ENCODE peak calls at places on chromosomes 5 and 9, in four cellular contexts. Z is ovary, F is left ventricle myocardium inferior, H is astrocyte of the spinal cord. S is an unnamed sample.

GRCh38 chr9:120571443-120572257 is 8.3 kb downstream of the CDK5RAP2 start:
- DNase-seq in Z (peak), F (peak), H (peak), S (no peak)

GRCh38 chr9:127854169-127854833 is at the start of gene ENG:
- DNase-seq in H (peak), Z (peak), F (peak), S (no peak)

GRCh38 chr9:137837345-137838278 is 40.0 kb upstream of the CACNA1B start:
- DNase-seq in H (no peak), F (no peak), Z (no peak), S (no peak)

GRCh38 chr9:14251146-14252071 is 62.5 kb downstream of the NFIB start:
- DNase-seq in H (peak), F (peak), Z (peak), S (no peak)

GRCh38 chr9:101671567-101671966 is 66.9 kb downstream of the GRIN3A start:
- DNase-seq in Z (no peak), H (no peak), F (no peak), S (no peak)

GRCh38 chr5:143533978-143534763 is 130.7 kb upstream of the NR3C1 start:
- DNase-seq in F (peak), H (no peak), Z (no peak), S (no peak)

GRCh38 chr5:87541668-87542067 is 128.9 kb upstream of the CCNH start:
- DNase-seq in Z (no peak), H (no peak), F (no peak), S (no peak)

GRCh38 chr9:93072383-93072795 is 13.9 kb downstream of the SUSD3 start:
- DNase-seq in H (peak), Z (peak), F (peak), S (no peak)

GRCh38 chr5:16471387-16471786 is 5.8 kb upstream of the ZNF622 start:
- DNase-seq in F (no peak), Z (no peak), H (no peak), S (no peak)

GRCh38 chr5:351911-352225 is 30.4 kb downstream of the AHRR start:
- DNase-seq in F (no peak), Z (no peak), H (no peak), S (no peak)

GRCh38 chr5:347712-348284 is 26.3 kb downstream of the AHRR start:
- DNase-seq in Z (no peak), F (no peak), H (no peak), S (no peak)

GRCh38 chr5:351084-351910 is 29.8 kb downstream of the AHRR start:
- DNase-seq in H (no peak), Z (no peak), F (no peak), S (peak)

GRCh38 chr5:348726-349125 is 27.2 kb downstream of the AHRR start:
- DNase-seq in F (no peak), H (no peak), Z (no peak), S (peak)

DNA sequence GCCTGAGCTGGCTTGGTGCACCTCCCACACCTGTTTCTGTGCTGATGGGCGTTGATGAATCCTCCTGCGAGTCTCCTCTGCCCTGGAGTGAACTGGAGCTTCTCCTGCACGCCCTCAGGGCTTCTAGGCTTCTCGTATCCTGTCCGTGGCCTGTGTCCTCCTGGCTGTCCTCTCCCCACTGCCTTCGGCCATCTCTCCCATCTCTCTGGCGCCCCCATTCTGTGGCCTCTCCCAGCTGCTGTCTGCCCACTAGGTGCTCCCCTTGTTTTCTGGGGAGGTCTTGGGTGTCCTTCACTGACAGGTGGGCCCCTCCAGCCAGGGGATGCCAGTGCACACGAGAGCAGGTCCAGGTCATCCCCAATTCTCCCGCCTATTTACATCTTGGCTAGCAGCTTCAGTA is 28.8 kb downstream of the AHRR start:
- DNase-seq in F (no peak), Z (no peak), H (no peak), S (peak)
- TF ChIP-seq CTCF in F (no peak), Z (no peak), H (peak), S (peak)

DNA sequence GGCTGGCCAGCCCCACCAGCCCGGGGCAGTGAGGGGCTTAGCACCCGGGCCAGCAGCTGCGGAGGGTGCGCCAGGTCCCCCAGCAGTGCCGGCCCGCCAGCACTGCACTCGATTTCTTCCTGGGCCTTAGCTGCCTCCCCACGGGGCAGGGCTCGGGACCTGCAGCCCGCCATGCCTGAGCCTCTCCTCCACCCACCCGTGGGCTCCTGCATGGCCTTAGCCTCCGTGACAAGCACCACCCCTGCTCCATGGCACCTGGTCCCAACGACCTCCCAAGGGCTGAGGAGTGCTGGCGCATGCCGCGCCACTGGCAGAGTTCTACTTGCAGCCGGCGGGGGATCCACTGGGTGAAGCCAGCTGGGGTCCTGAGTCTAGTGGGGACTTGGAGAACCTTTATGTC is 452.6 kb downstream of the AGTPBP1 start:
- DNase-seq in Z (no peak), H (no peak), F (no peak), S (no peak)
- TF ChIP-seq CTCF in Z (no peak), H (no peak), F (no peak), S (no peak)

DNA sequence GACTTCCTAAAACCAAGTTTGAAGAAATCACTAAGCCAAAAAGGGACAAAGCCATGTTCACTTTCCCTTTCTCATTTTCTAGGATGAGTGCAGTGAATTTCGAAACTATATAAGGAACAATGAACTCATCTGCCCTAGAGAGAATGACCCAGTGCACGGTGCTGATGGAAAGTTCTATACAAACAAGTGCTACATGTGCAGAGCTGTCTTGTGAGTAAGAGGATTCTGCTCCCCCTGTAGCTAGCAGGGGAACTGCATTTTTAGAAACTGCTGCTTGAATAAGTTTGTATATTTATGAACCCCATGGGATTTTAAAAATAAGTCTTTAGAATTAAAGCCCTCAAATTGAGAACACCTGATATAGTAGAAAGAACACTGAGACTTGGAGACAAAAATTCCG is 42.7 kb upstream of the SPINK14 start:
- DNase-seq in Z (no peak), H (peak), F (no peak), S (no peak)
- TF ChIP-seq CTCF in Z (no peak), H (peak), F (peak), S (no peak)

GRCh38 chr9:88589656-88590055 is 54.7 kb downstream of the NXNL2 start:
- DNase-seq in F (no peak), H (no peak), Z (no peak), S (no peak)

GRCh38 chr9:88590558-88591146 is 55.7 kb downstream of the NXNL2 start:
- DNase-seq in F (no peak), Z (no peak), H (no peak), S (no peak)

GRCh38 chr9:88587885-88588628 is 53.1 kb downstream of the NXNL2 start:
- DNase-seq in Z (no peak), F (no peak), H (no peak), S (no peak)

GRCh38 chr9:88596376-88596775 is 61.4 kb downstream of the NXNL2 start:
- DNase-seq in H (no peak), Z (no peak), F (no peak), S (no peak)

DNA sequence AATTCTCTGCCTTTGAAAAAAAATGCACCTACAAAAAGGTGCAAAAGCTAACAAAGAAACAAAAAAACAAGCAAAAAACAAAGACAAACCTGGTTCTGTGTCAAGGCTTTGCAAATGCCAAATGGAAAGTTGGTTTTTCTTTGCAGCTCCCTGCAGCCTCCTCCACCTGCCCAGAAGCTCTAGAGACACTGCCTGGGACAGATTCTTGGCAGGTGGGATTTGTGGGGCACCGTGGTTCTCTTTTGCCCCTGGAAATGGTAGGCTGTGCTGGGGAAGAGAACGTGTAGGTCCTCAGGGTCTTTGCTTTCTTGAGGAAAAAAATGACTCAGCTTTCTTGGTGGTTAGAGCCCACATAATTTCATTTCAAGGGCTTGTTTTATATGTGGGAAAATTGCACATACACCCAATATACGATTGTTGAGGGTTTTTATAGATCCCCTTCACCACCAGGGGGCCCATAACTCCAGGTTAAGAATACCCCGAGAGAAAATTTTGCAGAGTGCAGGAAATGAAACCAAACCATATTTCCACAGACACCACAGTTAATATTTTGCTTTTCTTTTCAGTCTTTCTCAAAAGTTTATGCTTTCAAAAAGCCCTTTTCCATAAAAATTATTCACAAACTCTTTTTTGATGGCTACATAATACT is 58.7 kb downstream of the NXNL2 start:
- DNase-seq in H (peak), Z (peak), F (no peak), S (peak)
- TF ChIP-seq CTCF in H (peak), Z (peak), F (peak), S (peak)

DNA sequence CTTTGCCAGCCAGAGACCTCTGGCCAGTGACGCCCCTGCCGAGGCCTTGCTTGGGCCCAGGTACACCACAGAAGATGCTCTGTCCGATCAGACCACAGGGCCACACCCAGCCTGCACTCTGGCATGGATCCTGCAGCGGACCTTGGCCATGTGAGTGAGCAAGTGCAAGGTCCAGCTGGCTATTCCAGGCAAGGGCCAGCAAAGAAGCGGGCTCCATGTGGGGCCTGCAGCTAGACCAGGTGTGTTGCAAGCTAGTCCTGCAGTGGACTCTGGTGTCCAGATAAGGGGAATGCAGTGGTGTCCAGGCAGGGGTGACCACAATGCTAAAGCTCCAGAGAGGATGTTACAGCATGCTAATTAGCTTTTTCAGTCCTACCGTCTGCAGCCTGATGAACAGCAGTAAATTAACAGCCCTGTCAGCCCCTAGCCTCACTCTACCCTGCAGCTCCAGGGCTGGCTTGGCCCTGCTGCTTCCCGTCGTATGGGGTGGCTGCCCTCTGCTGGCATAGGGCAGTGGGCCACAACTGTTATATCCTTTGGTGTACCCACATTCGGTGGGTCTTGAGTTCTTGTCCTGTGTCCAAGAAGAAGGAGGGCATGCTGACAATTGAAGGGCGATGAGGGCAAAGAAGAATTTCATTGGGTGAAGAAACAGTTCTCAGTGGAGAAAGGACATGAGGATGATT is 284.5 kb upstream of the POU5F2 start:
- DNase-seq in H (no peak), F (no peak), Z (no peak), S (no peak)
- TF ChIP-seq CTCF in H (no peak), F (no peak), Z (no peak), S (no peak)

GRCh38 chr5:135203019-135203418 is 169.0 kb upstream of the PITX1 start:
- DNase-seq in F (no peak), H (no peak), Z (no peak), S (no peak)

GRCh38 chr5:135205616-135206349 is 171.8 kb upstream of the PITX1 start:
- DNase-seq in F (no peak), Z (no peak), H (no peak), S (no peak)

GRCh38 chr5:135203593-135204036 is 169.6 kb upstream of the PITX1 start:
- DNase-seq in H (peak), Z (no peak), F (no peak), S (no peak)

GRCh38 chr5:135206862-135207261 is 172.8 kb upstream of the PITX1 start:
- DNase-seq in H (no peak), F (no peak), Z (no peak), S (no peak)

GRCh38 chr5:135204151-135204600 is 170.1 kb upstream of the PITX1 start:
- DNase-seq in H (peak), Z (no peak), F (no peak), S (no peak)
- TF ChIP-seq CTCF in H (peak), Z (no peak), F (peak), S (no peak)

GRCh38 chr9:133659566-133659965 is 23.4 kb downstream of the DBH start:
- DNase-seq in Z (no peak), H (no peak), F (no peak), S (no peak)
- TF ChIP-seq CTCF in Z (no peak), H (no peak), F (no peak), S (no peak)

DNA sequence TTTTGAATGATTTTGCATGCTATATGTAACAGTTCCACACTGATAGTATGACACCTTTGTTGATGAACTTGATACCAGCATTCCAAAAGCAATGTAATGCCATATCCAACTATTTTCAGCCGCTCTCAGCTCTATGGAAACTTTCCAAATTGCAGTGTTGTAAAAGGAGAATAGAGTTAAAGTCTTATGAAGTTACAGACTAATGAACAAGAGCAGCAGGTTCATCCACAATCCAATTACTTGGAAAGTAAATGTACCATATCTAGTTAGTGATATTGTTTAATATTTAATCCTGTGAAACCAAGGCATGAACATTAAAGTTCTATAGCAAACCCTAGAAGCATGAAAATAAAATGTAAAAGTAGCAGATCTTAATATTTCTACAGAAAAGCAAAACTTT is 418.2 kb downstream of the TUSC1 start:
- DNase-seq in Z (no peak), H (no peak), F (no peak), S (no peak)
- TF ChIP-seq CTCF in Z (no peak), H (no peak), F (no peak), S (no peak)